ENCODE peak calls at places on chromosome 15, in nine cellular contexts. Q, B, D, C, N, V, I, A and F are unnamed samples.

GRCh38 chr15:62883938-62884479 is 158.5 kb upstream of the TPM1 start:
- DNase-seq in Q (no peak), B (peak), D (no peak), C (no peak), N (no peak), V (peak), I (no peak), A (no peak), F (peak)

GRCh38 chr15:66860844-66861243 is 158.8 kb downstream of the SMAD6 start:
- DNase-seq in Q (no peak), B (no peak), D (no peak), C (no peak), N (no peak), V (no peak), I (no peak), A (no peak), F (no peak)

GRCh38 chr15:98268163-98268562 is 307.7 kb downstream of the ARRDC4 start:
- DNase-seq in Q (no peak), B (no peak), D (no peak), C (no peak), N (no peak), V (no peak), I (no peak), A (no peak), F (no peak)

GRCh38 chr15:73717206-73717605 is 33.0 kb downstream of the CD276 start:
- DNase-seq in Q (no peak), B (no peak), D (no peak), C (no peak), N (no peak), V (no peak), I (no peak), A (no peak), F (no peak)

GRCh38 chr15:66897971-66898370 is 167.4 kb upstream of the SMAD3 start:
- DNase-seq in Q (no peak), B (no peak), D (no peak), C (no peak), N (no peak), V (no peak), I (no peak), A (no peak), F (no peak)

GRCh38 chr15:47812436-47813109 is 95.3 kb downstream of the SEMA6D start:
- DNase-seq in Q (no peak), B (peak), D (no peak), C (no peak), N (no peak), V (peak), I (no peak), A (peak), F (no peak)

GRCh38 chr15:74835312-74835823 is 7.6 kb downstream of the ULK3 start:
- DNase-seq in Q (peak), B (peak), D (no peak), C (peak), N (peak), V (peak), I (peak), A (peak), F (peak)

GRCh38 chr15:47333758-47334157 is 383.5 kb upstream of the SEMA6D start:
- DNase-seq in Q (no peak), B (no peak), D (no peak), C (no peak), N (no peak), V (no peak), I (no peak), A (no peak), F (no peak)

GRCh38 chr15:28918141-28918983 is 32.6 kb downstream of the APBA2 start:
- DNase-seq in Q (no peak), B (no peak), D (no peak), C (peak), N (no peak), V (no peak), I (peak), A (no peak), F (no peak)

GRCh38 chr15:31304074-31304648 is 22.5 kb upstream of the KLF13 start:
- DNase-seq in Q (no peak), B (no peak), D (no peak), C (no peak), N (no peak), V (no peak), I (no peak), A (no peak), F (no peak)

GRCh38 chr15:88208305-88208704 is 48.2 kb downstream of the NTRK3 start:
- DNase-seq in Q (no peak), B (no peak), D (no peak), C (no peak), N (no peak), V (no peak), I (no peak), A (no peak), F (no peak)